ENCODE peak calls at places on chromosome X, in ten cellular contexts. One of them, this sample, is unnamed. For H3K4me1, the result is how much of the 10 kb centered on the place peaks cover.

GRCh38 chrX:34805951-34806350 is 136.6 kb upstream of the FAM47B start:
- DNase-seq in astrocyte: no peak
- DNase-seq in right cardiac atrium: no peak
- DNase-seq in upper lobe of right lung: no peak
- DNase-seq in OCI-LY7: no peak
- DNase-seq in left ventricle myocardium inferior: no peak
- DNase-seq in breast epithelium: no peak
- DNase-seq in tibial artery: no peak
- DNase-seq in neural progenitor cell: no peak
- DNase-seq in lower lobe of right lung: no peak
- DNase-seq in this sample: no peak

GRCh38 chrX:135345328-135345645 is 36.0 kb downstream of the ETDC start:
- DNase-seq in left ventricle myocardium inferior: peak
- DNase-seq in OCI-LY7: no peak
- DNase-seq in astrocyte: peak
- DNase-seq in breast epithelium: no peak
- DNase-seq in right cardiac atrium: peak
- DNase-seq in lower lobe of right lung: no peak
- DNase-seq in tibial artery: peak
- DNase-seq in neural progenitor cell: no peak
- DNase-seq in upper lobe of right lung: no peak
- DNase-seq in this sample: no peak

GRCh38 chrX:50594788-50595187 is 124.2 kb upstream of the DGKK start:
- DNase-seq in astrocyte: no peak
- DNase-seq in OCI-LY7: no peak
- DNase-seq in lower lobe of right lung: no peak
- DNase-seq in tibial artery: no peak
- DNase-seq in breast epithelium: no peak
- DNase-seq in right cardiac atrium: no peak
- DNase-seq in left ventricle myocardium inferior: no peak
- DNase-seq in neural progenitor cell: peak
- DNase-seq in upper lobe of right lung: no peak
- DNase-seq in this sample: no peak

GRCh38 chrX:21959362-21960051 is 19.0 kb downstream of the SMS start:
- DNase-seq in right cardiac atrium: no peak
- DNase-seq in upper lobe of right lung: no peak
- DNase-seq in left ventricle myocardium inferior: no peak
- DNase-seq in lower lobe of right lung: no peak
- DNase-seq in astrocyte: no peak
- DNase-seq in OCI-LY7: no peak
- DNase-seq in breast epithelium: no peak
- DNase-seq in neural progenitor cell: no peak
- DNase-seq in tibial artery: no peak
- DNase-seq in this sample: no peak

GRCh38 chrX:112769034-112769433 is 71.6 kb downstream of the AMOT start:
- DNase-seq in neural progenitor cell: no peak
- DNase-seq in breast epithelium: no peak
- DNase-seq in upper lobe of right lung: no peak
- DNase-seq in left ventricle myocardium inferior: no peak
- DNase-seq in OCI-LY7: no peak
- DNase-seq in right cardiac atrium: no peak
- DNase-seq in tibial artery: no peak
- DNase-seq in lower lobe of right lung: no peak
- DNase-seq in astrocyte: peak
- DNase-seq in this sample: no peak

GRCh38 chrX:314049-314448 is 4.5 kb downstream of the GTPBP6 start:
- DNase-seq in astrocyte: no peak
- DNase-seq in OCI-LY7: no peak
- DNase-seq in tibial artery: no peak
- DNase-seq in neural progenitor cell: no peak
- DNase-seq in upper lobe of right lung: no peak
- DNase-seq in right cardiac atrium: no peak
- DNase-seq in left ventricle myocardium inferior: peak
- DNase-seq in lower lobe of right lung: peak
- DNase-seq in breast epithelium: no peak
- DNase-seq in this sample: no peak

GRCh38 chrX:48996969-48997368 is 5.1 kb downstream of the GRIPAP1 start:
- DNase-seq in breast epithelium: no peak
- DNase-seq in upper lobe of right lung: no peak
- DNase-seq in OCI-LY7: no peak
- DNase-seq in right cardiac atrium: no peak
- DNase-seq in tibial artery: no peak
- DNase-seq in astrocyte: no peak
- DNase-seq in left ventricle myocardium inferior: no peak
- DNase-seq in neural progenitor cell: peak
- DNase-seq in lower lobe of right lung: no peak
- DNase-seq in this sample: no peak

GRCh38 chrX:41478397-41478911 is 31.3 kb downstream of the NYX start:
- DNase-seq in upper lobe of right lung: no peak
- DNase-seq in OCI-LY7: no peak
- DNase-seq in breast epithelium: no peak
- DNase-seq in neural progenitor cell: no peak
- DNase-seq in tibial artery: no peak
- DNase-seq in left ventricle myocardium inferior: no peak
- DNase-seq in lower lobe of right lung: no peak
- DNase-seq in astrocyte: no peak
- DNase-seq in right cardiac atrium: no peak
- DNase-seq in this sample: no peak

GRCh38 chrX:118255921-118256320 is 90.0 kb upstream of the WDR44 start:
- DNase-seq in breast epithelium: no peak
- DNase-seq in OCI-LY7: no peak
- DNase-seq in left ventricle myocardium inferior: no peak
- DNase-seq in upper lobe of right lung: no peak
- DNase-seq in astrocyte: no peak
- DNase-seq in tibial artery: no peak
- DNase-seq in neural progenitor cell: no peak
- DNase-seq in lower lobe of right lung: no peak
- DNase-seq in right cardiac atrium: no peak
- DNase-seq in this sample: no peak

GRCh38 chrX:124373348-124373747 is 27.0 kb downstream of the SH2D1A start:
- DNase-seq in astrocyte: no peak
- DNase-seq in OCI-LY7: no peak
- DNase-seq in left ventricle myocardium inferior: no peak
- DNase-seq in upper lobe of right lung: no peak
- DNase-seq in neural progenitor cell: no peak
- DNase-seq in tibial artery: no peak
- DNase-seq in breast epithelium: no peak
- DNase-seq in lower lobe of right lung: no peak
- DNase-seq in right cardiac atrium: no peak
- DNase-seq in this sample: no peak

GRCh38 chrX:120794525-120794975 is 81.1 kb downstream of the CT47B1 start:
- DNase-seq in right cardiac atrium: no peak
- DNase-seq in breast epithelium: no peak
- DNase-seq in left ventricle myocardium inferior: no peak
- DNase-seq in tibial artery: no peak
- DNase-seq in upper lobe of right lung: no peak
- DNase-seq in OCI-LY7: no peak
- DNase-seq in astrocyte: peak
- DNase-seq in neural progenitor cell: no peak
- DNase-seq in lower lobe of right lung: no peak
- DNase-seq in this sample: no peak

GRCh38 chrX:103779156-103779555 is 2.5 kb downstream of the PLP1 start:
- DNase-seq in neural progenitor cell: peak
- DNase-seq in left ventricle myocardium inferior: no peak
- DNase-seq in tibial artery: no peak
- DNase-seq in OCI-LY7: no peak
- DNase-seq in upper lobe of right lung: no peak
- DNase-seq in astrocyte: peak
- DNase-seq in lower lobe of right lung: no peak
- DNase-seq in right cardiac atrium: peak
- DNase-seq in breast epithelium: no peak
- DNase-seq in this sample: no peak

GRCh38 chrX:107654778-107655761 is 26.8 kb downstream of the PRPS1 start:
- DNase-seq in lower lobe of right lung: peak
- DNase-seq in neural progenitor cell: peak
- DNase-seq in tibial artery: peak
- DNase-seq in left ventricle myocardium inferior: peak
- DNase-seq in upper lobe of right lung: peak
- DNase-seq in breast epithelium: peak
- DNase-seq in OCI-LY7: peak
- DNase-seq in right cardiac atrium: peak
- DNase-seq in astrocyte: peak
- DNase-seq in this sample: peak

DNA sequence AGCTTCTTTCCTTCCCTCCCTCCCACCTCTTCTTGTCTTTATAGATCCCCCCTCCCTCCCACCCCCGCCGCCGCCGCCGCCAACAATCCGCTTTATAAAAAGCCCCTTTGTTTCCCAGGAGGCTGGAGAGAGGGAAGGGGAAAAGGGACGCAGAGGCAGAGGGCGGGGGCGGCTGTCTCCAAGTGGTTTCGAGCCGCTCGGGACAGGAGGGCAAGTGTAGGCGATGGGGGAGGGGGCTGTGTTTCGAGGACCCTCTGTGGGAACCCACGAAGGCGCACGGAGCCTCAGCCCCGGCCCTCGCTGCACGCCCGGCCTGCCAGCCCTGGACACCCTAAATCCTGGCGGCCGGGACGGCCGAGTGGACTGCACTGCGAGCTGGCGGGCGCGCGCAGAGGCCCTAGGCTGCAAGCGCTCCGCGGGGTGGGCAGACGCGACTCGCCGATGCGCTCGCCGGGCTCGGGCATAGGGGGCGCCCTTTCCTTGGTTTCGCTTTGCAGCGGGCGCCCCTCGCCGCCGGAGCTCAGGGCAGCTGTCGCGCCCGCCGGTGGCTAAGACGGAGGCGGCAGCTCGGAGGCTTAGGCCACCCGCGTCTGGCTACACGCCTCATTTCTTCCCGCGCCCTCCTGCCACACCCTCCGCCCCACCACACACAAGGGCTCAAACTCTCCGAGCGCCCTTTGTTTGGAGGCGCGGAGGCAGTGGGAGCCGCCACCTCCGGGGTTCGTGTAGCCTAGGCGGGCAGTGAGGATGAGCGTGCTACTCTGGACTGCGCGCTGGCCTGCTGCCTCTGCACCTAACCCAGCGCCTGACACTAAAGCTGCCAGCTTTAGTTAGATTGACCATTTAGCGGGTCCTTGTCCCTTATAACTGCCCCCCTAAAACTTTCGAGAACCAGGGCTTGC is 2.2 kb downstream of the MAMLD1 start:
- DNase-seq in right cardiac atrium: peak
- DNase-seq in upper lobe of right lung: peak
- DNase-seq in left ventricle myocardium inferior: peak
- DNase-seq in breast epithelium: peak
- DNase-seq in astrocyte: peak
- DNase-seq in OCI-LY7: no peak
- DNase-seq in tibial artery: peak
- DNase-seq in lower lobe of right lung: peak
- DNase-seq in neural progenitor cell: peak
- DNase-seq in this sample: peak
- H3K4me3 ChIP-seq in right cardiac atrium: peak
- H3K4me3 ChIP-seq in upper lobe of right lung: peak
- H3K4me3 ChIP-seq in left ventricle myocardium inferior: peak
- H3K4me3 ChIP-seq in breast epithelium: peak
- H3K4me3 ChIP-seq in astrocyte: peak
- H3K4me3 ChIP-seq in OCI-LY7: no peak
- H3K4me3 ChIP-seq in tibial artery: peak
- H3K4me3 ChIP-seq in lower lobe of right lung: peak
- H3K4me3 ChIP-seq in neural progenitor cell: peak
- H3K4me3 ChIP-seq in this sample: peak

DNA sequence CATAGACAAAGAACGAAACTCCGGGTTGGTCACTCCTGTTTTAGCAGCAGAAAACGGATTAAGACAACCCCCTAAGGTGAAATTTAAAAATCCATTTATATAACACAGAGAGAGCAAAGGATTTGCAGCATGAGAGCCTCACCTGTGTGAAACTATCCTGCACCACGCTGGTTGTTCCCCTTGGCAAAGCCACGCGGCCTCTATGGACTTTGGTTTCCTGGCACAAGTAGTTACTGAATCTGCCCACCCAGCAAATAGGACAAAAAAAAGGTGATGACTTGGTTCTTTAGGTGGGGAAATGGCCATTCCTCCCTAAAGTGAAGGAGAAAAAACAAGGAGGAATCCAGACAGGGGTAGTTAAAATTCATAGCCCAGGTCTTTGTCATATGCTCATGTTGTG is 133.1 kb downstream of the PLS3 start:
- DNase-seq in lower lobe of right lung: no peak
- DNase-seq in upper lobe of right lung: no peak
- DNase-seq in breast epithelium: no peak
- DNase-seq in OCI-LY7: no peak
- DNase-seq in neural progenitor cell: no peak
- DNase-seq in tibial artery: no peak
- DNase-seq in right cardiac atrium: no peak
- DNase-seq in astrocyte: no peak
- DNase-seq in left ventricle myocardium inferior: no peak
- DNase-seq in this sample: no peak
- H3K4me1 ChIP-seq in lower lobe of right lung: under half
- H3K4me1 ChIP-seq in upper lobe of right lung: under half
- H3K4me1 ChIP-seq in breast epithelium: under half
- H3K4me1 ChIP-seq in OCI-LY7: under half
- H3K4me1 ChIP-seq in neural progenitor cell: under half
- H3K4me1 ChIP-seq in tibial artery: under half
- H3K4me1 ChIP-seq in right cardiac atrium: under half
- H3K4me1 ChIP-seq in astrocyte: under half
- H3K4me1 ChIP-seq in left ventricle myocardium inferior: under half
- H3K4me1 ChIP-seq in this sample: under half

DNA sequence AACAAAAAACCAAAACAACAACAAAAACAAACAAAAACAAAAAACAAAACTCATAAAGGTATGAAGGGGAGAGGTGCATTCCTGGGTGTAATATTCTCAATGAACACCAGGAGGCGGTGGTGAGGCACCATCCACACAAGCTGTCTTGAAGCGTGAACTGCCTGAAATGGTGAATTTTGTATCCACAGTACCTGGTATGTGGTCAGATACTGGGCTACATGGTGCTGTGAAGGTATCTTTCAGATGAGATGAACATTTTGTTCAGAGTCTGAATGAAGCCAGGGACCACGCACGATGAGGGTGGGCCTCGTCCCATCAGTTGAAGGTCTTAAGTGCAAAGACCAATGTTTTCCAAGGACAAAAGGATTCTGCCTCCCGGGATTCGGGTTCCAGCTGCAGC is 58.5 kb downstream of the ASMT start:
- DNase-seq in right cardiac atrium: no peak
- DNase-seq in OCI-LY7: peak
- DNase-seq in breast epithelium: no peak
- DNase-seq in lower lobe of right lung: no peak
- DNase-seq in neural progenitor cell: peak
- DNase-seq in astrocyte: no peak
- DNase-seq in tibial artery: peak
- DNase-seq in upper lobe of right lung: peak
- DNase-seq in left ventricle myocardium inferior: no peak
- DNase-seq in this sample: peak
- H3K4me3 ChIP-seq in right cardiac atrium: no peak
- H3K4me3 ChIP-seq in OCI-LY7: no peak
- H3K4me3 ChIP-seq in breast epithelium: no peak
- H3K4me3 ChIP-seq in lower lobe of right lung: no peak
- H3K4me3 ChIP-seq in neural progenitor cell: no peak
- H3K4me3 ChIP-seq in astrocyte: no peak
- H3K4me3 ChIP-seq in tibial artery: no peak
- H3K4me3 ChIP-seq in upper lobe of right lung: no peak
- H3K4me3 ChIP-seq in left ventricle myocardium inferior: no peak
- H3K4me3 ChIP-seq in this sample: no peak

DNA sequence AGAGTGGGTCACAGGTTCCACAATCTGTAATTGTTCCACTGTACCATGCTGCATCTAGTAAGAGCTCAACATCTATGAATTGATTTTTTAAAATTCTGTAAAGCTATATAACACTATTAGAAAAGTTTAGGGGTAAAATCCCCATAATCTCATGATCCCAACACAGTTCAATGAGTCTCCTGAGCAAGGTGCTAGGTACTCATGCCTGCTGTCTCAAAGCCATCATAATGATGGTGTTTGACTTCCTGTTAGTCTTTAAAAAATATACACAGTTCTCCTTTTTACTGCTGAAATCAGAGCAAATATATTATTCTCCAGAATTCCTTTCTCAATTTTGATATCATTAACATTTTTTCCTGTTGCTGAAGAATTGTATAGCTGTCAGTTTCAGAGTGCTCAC is 55.9 kb downstream of the SH3BGRL start:
- DNase-seq in lower lobe of right lung: no peak
- DNase-seq in breast epithelium: no peak
- DNase-seq in tibial artery: no peak
- DNase-seq in OCI-LY7: no peak
- DNase-seq in right cardiac atrium: no peak
- DNase-seq in upper lobe of right lung: no peak
- DNase-seq in neural progenitor cell: no peak
- DNase-seq in left ventricle myocardium inferior: no peak
- DNase-seq in astrocyte: no peak
- DNase-seq in this sample: no peak
- H3K4me1 ChIP-seq in lower lobe of right lung: under half
- H3K4me1 ChIP-seq in breast epithelium: under half
- H3K4me1 ChIP-seq in tibial artery: half or more
- H3K4me1 ChIP-seq in OCI-LY7: under half
- H3K4me1 ChIP-seq in right cardiac atrium: under half
- H3K4me1 ChIP-seq in upper lobe of right lung: under half
- H3K4me1 ChIP-seq in neural progenitor cell: under half
- H3K4me1 ChIP-seq in left ventricle myocardium inferior: under half
- H3K4me1 ChIP-seq in astrocyte: under half
- H3K4me1 ChIP-seq in this sample: under half